ENCODE peak calls at places on chromosomes 6 and 20, in eight cellular contexts. L is body of pancreas; Y is CD4-positive, alpha-beta T cell; U is BJ; R is thyroid gland; C is prostate gland; W is adrenal gland; A is CD8-positive, alpha-beta T cell. V is an unnamed sample.

GRCh38 chr20:34820805-34821578 is 4.5 kb downstream of the NCOA6 start:
- DNase-seq in W (no peak), R (no peak), L (no peak), U (no peak), Y (no peak), C (no peak), A (no peak), V (no peak)

GRCh38 chr6:117222861-117223260 is 42.5 kb upstream of the VGLL2 start:
- DNase-seq in W (no peak), A (no peak), Y (no peak), U (no peak), R (no peak), C (no peak), L (no peak), V (no peak)

GRCh38 chr20:20253039-20253743 is 114.7 kb upstream of the INSM1 start:
- DNase-seq in U (no peak), Y (no peak), R (no peak), W (no peak), A (no peak), C (no peak), L (no peak), V (no peak)

GRCh38 chr6:166488081-166488685 is 98.3 kb downstream of the RAMACL start:
- DNase-seq in R (peak), U (no peak), W (peak), L (no peak), Y (peak), A (peak), C (no peak), V (no peak)

GRCh38 chr6:26087284-26088115 is at the start of gene HFE:
- DNase-seq in U (no peak), C (peak), A (peak), R (peak), L (peak), Y (no peak), W (peak), V (no peak)

GRCh38 chr6:37244430-37245310 is 12.9 kb upstream of the TBC1D22B start:
- DNase-seq in U (peak), L (peak), Y (no peak), C (peak), R (peak), A (no peak), W (peak), V (no peak)

GRCh38 chr6:93677297-93677965 is 258.1 kb upstream of the EPHA7 start:
- DNase-seq in Y (no peak), U (no peak), W (no peak), A (no peak), L (no peak), R (no peak), C (no peak), V (no peak)

GRCh38 chr6:36660771-36661471 is 17.6 kb upstream of the CDKN1A start:
- DNase-seq in W (peak), C (no peak), A (no peak), L (peak), U (no peak), R (peak), Y (no peak), V (no peak)

GRCh38 chr20:45309075-45309474 is 976 bp upstream of the MATN4 start:
- DNase-seq in L (no peak), W (no peak), R (no peak), A (no peak), C (no peak), U (no peak), Y (no peak), V (no peak)

DNA sequence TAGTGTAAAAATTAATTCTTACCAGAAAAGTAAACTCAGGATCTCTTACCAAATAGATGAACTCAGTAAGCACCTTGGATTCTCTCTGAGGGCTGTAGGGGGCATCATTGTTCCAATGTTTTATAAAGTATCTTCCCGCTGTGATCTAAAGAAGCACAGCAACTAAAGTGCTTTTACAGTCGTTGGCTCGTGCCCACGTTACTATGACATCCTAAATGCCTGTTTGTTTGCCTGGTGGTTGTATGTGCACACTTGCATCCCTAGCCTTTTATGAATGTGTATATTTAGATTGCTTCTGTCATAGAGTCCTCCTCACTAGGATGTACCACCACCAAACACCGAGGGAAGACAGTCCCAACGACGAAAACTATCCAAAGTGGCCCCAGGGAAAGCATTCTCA is 34.5 kb downstream of the SLX4IP start:
- DNase-seq in Y (no peak), W (peak), A (no peak), R (peak), U (peak), C (peak), L (peak), V (no peak)
- TF ChIP-seq CTCF in Y (peak), W (peak), A (peak), R (peak), U (peak), C (no peak), L (peak), V (peak)

DNA sequence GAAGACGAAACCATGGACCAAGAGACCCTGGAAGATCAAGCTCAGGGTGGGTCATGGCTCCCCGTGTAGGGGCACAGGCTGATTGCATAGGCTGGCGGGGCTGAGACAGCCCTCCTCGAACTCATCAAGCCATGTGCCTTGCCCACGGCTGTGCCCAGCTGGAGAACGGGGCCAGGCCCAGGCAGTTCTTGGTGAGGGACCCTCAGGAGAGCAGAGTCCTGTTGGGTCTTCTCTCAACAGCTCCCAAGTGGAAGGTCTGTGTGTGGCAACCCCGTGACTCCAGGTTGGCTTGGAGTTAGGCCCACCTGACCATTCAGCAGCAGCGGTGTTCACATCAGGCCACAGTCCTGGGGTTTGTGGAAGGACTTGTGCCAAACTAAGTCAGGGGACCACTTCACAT is 276.5 kb downstream of the QKI start:
- DNase-seq in A (no peak), Y (no peak), L (no peak), R (no peak), U (no peak), C (no peak), W (no peak), V (no peak)
- TF ChIP-seq CTCF in A (no peak), Y (no peak), L (no peak), R (no peak), U (no peak), C (no peak), W (no peak), V (no peak)

GRCh38 chr6:31476515-31477139 is 21.3 kb upstream of the MICB start:
- DNase-seq in R (no peak), A (no peak), L (no peak), Y (no peak), C (no peak), U (no peak), W (no peak), V (no peak)
- TF ChIP-seq CTCF in R (no peak), A (no peak), L (no peak), Y (no peak), C (no peak), U (no peak), W (no peak), V (no peak)

GRCh38 chr6:158498362-158498761 is 61.5 kb upstream of the TMEM181 start:
- DNase-seq in U (no peak), W (no peak), R (no peak), Y (no peak), L (no peak), C (no peak), A (no peak), V (no peak)

GRCh38 chr6:158499601-158500000 is 60.3 kb upstream of the TMEM181 start:
- DNase-seq in A (no peak), R (peak), W (no peak), Y (no peak), L (no peak), U (no peak), C (no peak), V (no peak)

GRCh38 chr6:158497620-158498019 is 62.3 kb upstream of the TMEM181 start:
- DNase-seq in R (no peak), C (no peak), L (no peak), Y (no peak), W (no peak), U (no peak), A (no peak), V (no peak)

GRCh38 chr6:158500016-158500735 is 59.7 kb upstream of the TMEM181 start:
- DNase-seq in U (peak), R (no peak), L (no peak), W (no peak), Y (no peak), C (no peak), A (no peak), V (no peak)

DNA sequence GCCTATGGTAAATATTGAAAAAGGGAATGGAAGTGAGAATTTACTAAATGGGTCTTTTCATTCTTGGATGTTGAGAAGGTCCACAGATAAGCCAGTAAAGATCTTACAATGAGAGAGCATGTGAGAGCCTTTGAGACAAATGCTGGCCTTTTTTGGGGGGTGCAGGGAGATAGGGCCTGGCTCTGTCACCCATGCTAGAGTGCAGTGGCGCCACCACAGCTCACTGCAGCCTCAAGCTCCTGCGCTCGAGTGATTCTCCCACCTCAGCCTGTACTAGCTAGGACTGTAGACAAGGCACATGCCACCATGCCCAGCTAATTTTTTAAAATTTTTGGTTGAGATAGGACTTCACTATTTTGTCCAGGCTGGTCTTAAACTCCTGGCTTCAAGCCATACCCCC is 63.2 kb upstream of the TMEM181 start:
- DNase-seq in A (no peak), U (no peak), Y (no peak), L (no peak), C (no peak), R (peak), W (no peak), V (no peak)
- TF ChIP-seq CTCF in A (no peak), U (no peak), Y (no peak), L (no peak), C (no peak), R (no peak), W (no peak), V (no peak)

GRCh38 chr6:5950448-5950847 is 56.3 kb downstream of the NRN1 start:
- DNase-seq in L (no peak), R (no peak), W (peak), C (no peak), Y (no peak), U (no peak), A (no peak), V (no peak)
- TF ChIP-seq CTCF in L (peak), R (peak), W (no peak), C (no peak), Y (peak), U (peak), A (no peak), V (no peak)

GRCh38 chr6:96626749-96627353 is 63.9 kb downstream of the FHL5 start:
- DNase-seq in R (no peak), U (peak), Y (no peak), A (no peak), C (no peak), L (no peak), W (no peak), V (no peak)
- TF ChIP-seq CTCF in R (peak), U (peak), Y (peak), A (peak), C (no peak), L (peak), W (peak), V (peak)

GRCh38 chr20:38651154-38651553 is 49.5 kb downstream of the ARHGAP40 start:
- DNase-seq in A (no peak), R (no peak), W (no peak), Y (no peak), U (no peak), L (no peak), C (no peak), V (no peak)

GRCh38 chr20:38650010-38650409 is 48.4 kb downstream of the ARHGAP40 start:
- DNase-seq in W (no peak), A (no peak), C (no peak), L (no peak), U (no peak), Y (no peak), R (no peak), V (no peak)

GRCh38 chr20:38645980-38646858 is 44.6 kb downstream of the ARHGAP40 start:
- DNase-seq in A (peak), C (peak), Y (peak), L (peak), U (no peak), W (peak), R (peak), V (peak)

GRCh38 chr20:38651562-38651961 is 50.0 kb downstream of the ARHGAP40 start:
- DNase-seq in C (no peak), R (no peak), L (no peak), U (no peak), A (no peak), Y (no peak), W (no peak), V (no peak)

DNA sequence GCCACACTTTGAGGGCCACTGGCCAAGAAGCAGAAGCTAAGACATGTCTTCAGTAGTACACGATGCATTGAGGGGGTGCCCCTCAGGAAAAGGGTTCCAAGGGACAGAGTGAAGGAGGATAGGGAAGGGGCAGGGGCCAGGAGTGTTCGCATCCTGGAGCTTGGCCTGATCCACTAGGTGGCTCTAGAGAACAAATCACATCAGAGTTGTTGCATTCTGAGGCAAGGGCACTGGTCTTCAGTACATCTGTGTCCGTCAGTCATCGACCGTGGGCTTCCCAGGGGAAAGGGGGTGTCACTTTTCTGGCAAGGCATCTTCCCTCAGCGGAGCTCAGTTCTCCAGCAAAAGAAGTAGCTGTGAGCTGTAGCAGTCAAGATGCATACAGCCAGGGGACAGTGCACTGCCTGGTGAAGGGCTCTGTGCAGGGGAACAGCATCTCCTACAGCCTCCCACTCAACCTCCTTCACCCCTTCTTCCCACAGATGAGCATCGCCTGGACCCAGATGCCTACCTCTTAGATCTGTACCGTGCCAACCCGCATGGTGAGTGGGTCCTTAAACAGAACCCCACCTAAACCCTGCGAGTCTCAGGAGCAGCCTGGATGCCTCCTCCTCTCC is 47.8 kb downstream of the ARHGAP40 start:
- DNase-seq in A (no peak), C (no peak), L (no peak), U (no peak), W (no peak), Y (no peak), R (no peak), V (no peak)
- TF ChIP-seq CTCF in A (no peak), C (no peak), L (peak), U (peak), W (no peak), Y (no peak), R (no peak), V (no peak)

GRCh38 chr6:134171517-134171916 is 119.1 kb upstream of the SLC2A12 start:
- DNase-seq in U (no peak), L (no peak), W (no peak), A (no peak), C (no peak), Y (no peak), R (no peak), V (no peak)

GRCh38 chr6:134168580-134169223 is 116.3 kb upstream of the SLC2A12 start:
- DNase-seq in R (no peak), Y (no peak), C (no peak), A (no peak), U (no peak), W (no peak), L (no peak), V (no peak)

GRCh38 chr6:134169881-134170486 is 117.6 kb upstream of the SLC2A12 start:
- DNase-seq in R (no peak), Y (no peak), A (no peak), U (no peak), C (no peak), W (peak), L (no peak), V (no peak)

GRCh38 chr6:134172020-134172766 is 119.8 kb upstream of the SLC2A12 start:
- DNase-seq in C (no peak), Y (no peak), U (no peak), W (no peak), L (no peak), R (no peak), A (no peak), V (no peak)

DNA sequence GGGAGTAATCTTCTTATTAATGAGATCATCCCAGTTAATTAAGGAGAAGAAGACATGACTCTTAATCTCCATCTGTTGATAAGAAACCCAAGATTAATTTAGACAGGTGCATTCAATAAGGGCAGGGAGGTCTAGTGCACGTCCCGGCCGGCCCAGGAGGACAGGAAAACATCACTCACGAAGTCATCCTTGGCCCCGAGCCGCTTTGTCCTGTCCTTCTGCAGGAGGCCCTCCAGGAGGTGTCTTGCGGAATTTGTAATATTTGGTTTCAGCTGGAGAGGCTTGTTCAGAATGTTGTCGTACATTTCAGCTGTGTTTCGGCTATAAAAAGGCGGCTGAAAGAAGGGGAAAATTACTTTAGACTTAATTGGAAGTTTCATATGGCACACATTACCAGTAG is 118.4 kb upstream of the SLC2A12 start:
- DNase-seq in W (peak), R (no peak), U (no peak), A (no peak), Y (no peak), C (no peak), L (no peak), V (peak)
- TF ChIP-seq CTCF in W (no peak), R (no peak), U (no peak), A (no peak), Y (no peak), C (no peak), L (no peak), V (peak)

GRCh38 chr20:3632311-3633004 is 30.7 kb downstream of the GFRA4 start:
- DNase-seq in A (no peak), U (no peak), C (no peak), R (no peak), L (no peak), Y (no peak), W (no peak), V (no peak)
- TF ChIP-seq CTCF in A (no peak), U (no peak), C (no peak), R (peak), L (peak), Y (no peak), W (no peak), V (no peak)

GRCh38 chr20:40811660-40812414 is 122.8 kb upstream of the MAFB start:
- DNase-seq in W (no peak), U (no peak), R (no peak), Y (no peak), C (no peak), L (no peak), A (no peak), V (no peak)
- TF ChIP-seq CTCF in W (no peak), U (peak), R (no peak), Y (no peak), C (no peak), L (no peak), A (no peak), V (no peak)

V was measured in mesothelial cell of epicardium.